ENCODE peak calls at places on chromosomes 13 and 19, in seven cellular contexts. Y is AG08395, O is RKO, L is nephron progenitor cell, X is left ventricle myocardium inferior, U is NCI-H2029 treated with DMSO at 0.1 percent for 48 hours, M is cardiac muscle cell. Q is an unnamed sample.

GRCh38 chr13:43783820-43784219 is 3.0 kb downstream of the ENOX1 start:
- DNase-seq in L (no peak), U (no peak), O (no peak), X (no peak), Y (peak), M (peak), Q (no peak)

GRCh38 chr13:35512271-35512920 is 35.9 kb upstream of the MAB21L1 start:
- DNase-seq in Y (peak), O (peak), X (no peak), L (no peak), U (no peak), M (peak), Q (peak)

GRCh38 chr13:84191199-84191598 is 308.9 kb upstream of the SLITRK1 start:
- DNase-seq in L (no peak), X (no peak), U (no peak), M (no peak), Y (no peak), O (no peak), Q (no peak)

GRCh38 chr19:58468216-58468839 is 1.4 kb downstream of the ZNF324 start:
- DNase-seq in U (no peak), L (no peak), Y (no peak), O (peak), M (no peak), X (no peak), Q (no peak)

GRCh38 chr13:112831801-112832200 is 137.2 kb upstream of the MCF2L start:
- DNase-seq in O (no peak), Y (no peak), X (no peak), L (no peak), U (no peak), M (no peak), Q (no peak)

GRCh38 chr19:38168632-38169031 is 55.4 kb downstream of the DPF1 start:
- DNase-seq in X (no peak), M (no peak), U (no peak), O (no peak), L (no peak), Y (no peak), Q (no peak)

GRCh38 chr13:103188688-103189326 is 122.6 kb upstream of the SLC10A2 start:
- DNase-seq in O (peak), X (no peak), U (no peak), Y (no peak), L (no peak), M (peak), Q (peak)

GRCh38 chr13:45492538-45492937 is 27.8 kb downstream of the COG3 start:
- DNase-seq in L (no peak), Y (peak), X (no peak), M (peak), O (no peak), U (no peak), Q (no peak)